ENCODE peak calls at places on chromosomes 11 and 22, in eight cellular contexts. F is transverse colon, C is lower leg skin, E is neural crest cell, B is cardiac fibroblast, V is neural progenitor cell, Z is Panc1, D is progenitor cell of endocrine pancreas. M is an unnamed sample.

GRCh38 chr11:40337118-40337517 is 1122.3 kb downstream of the LRRC4C start:
- DNase-seq in Z (no peak), B (peak), E (no peak), D (no peak), C (no peak), F (no peak), V (no peak), M (no peak)

GRCh38 chr22:27825174-27825573 is 23.6 kb upstream of the MN1 start:
- DNase-seq in D (no peak), B (no peak), E (peak), V (no peak), Z (no peak), C (no peak), F (no peak), M (no peak)

GRCh38 chr22:16844529-16844928 is 19.3 kb upstream of the XKR3 start:
- DNase-seq in D (no peak), Z (no peak), B (no peak), V (no peak), F (no peak), C (no peak), E (no peak), M (no peak)

GRCh38 chr11:22787565-22788162 is 41.9 kb downstream of the SVIP start:
- DNase-seq in D (no peak), F (peak), Z (no peak), V (peak), B (peak), C (no peak), E (peak), M (no peak)

GRCh38 chr11:73760066-73760679 is 701 bp downstream of the RAB6A start:
- DNase-seq in B (peak), C (peak), V (peak), Z (no peak), D (peak), F (peak), E (peak), M (no peak)

GRCh38 chr11:1532606-1533341 is 39.3 kb downstream of the DUSP8 start:
- DNase-seq in C (no peak), Z (no peak), B (no peak), V (no peak), F (no peak), D (no peak), E (no peak), M (no peak)

GRCh38 chr11:2700415-2701211 is 819 bp upstream of the KCNQ1OT1 start:
- DNase-seq in E (peak), F (peak), Z (no peak), D (no peak), B (peak), C (peak), V (peak), M (no peak)

GRCh38 chr22:18032455-18033101 is 8.2 kb upstream of the MICAL3 start:
- DNase-seq in B (peak), E (no peak), D (no peak), V (peak), F (no peak), C (no peak), Z (peak), M (no peak)

GRCh38 chr11:113655771-113656170 is 50.3 kb downstream of the TMPRSS5 start:
- DNase-seq in B (no peak), F (no peak), C (no peak), Z (no peak), V (no peak), E (no peak), D (no peak), M (no peak)

GRCh38 chr11:59144579-59145345 is 2.1 kb downstream of the FAM111A start:
- DNase-seq in Z (peak), F (peak), B (peak), D (peak), C (peak), V (peak), E (peak), M (peak)

GRCh38 chr11:17595526-17596309 is 48.7 kb downstream of the OTOG start:
- DNase-seq in D (no peak), V (no peak), Z (no peak), C (peak), F (no peak), B (no peak), E (no peak), M (no peak)

GRCh38 chr11:112744041-112744440 is 217.2 kb upstream of the NCAM1 start:
- DNase-seq in E (no peak), F (no peak), C (no peak), Z (no peak), V (no peak), B (no peak), D (no peak), M (no peak)

GRCh38 chr11:112128483-112129121 is 35.3 kb downstream of the IL18 start:
- DNase-seq in D (no peak), B (peak), Z (no peak), V (no peak), C (peak), E (no peak), F (peak), M (peak)

GRCh38 chr11:766106-766940 is 11.0 kb downstream of the GATD1 start:
- DNase-seq in F (no peak), V (no peak), D (no peak), E (no peak), Z (no peak), C (no peak), B (no peak), M (no peak)

GRCh38 chr11:92941676-92942571 is 27.5 kb upstream of the MTNR1B start:
- DNase-seq in E (peak), B (peak), V (peak), Z (peak), D (no peak), F (no peak), C (no peak), M (no peak)

GRCh38 chr22:47355388-47355725 is 592.9 kb downstream of the TBC1D22A start:
- DNase-seq in V (no peak), Z (no peak), F (no peak), E (no peak), C (peak), D (no peak), B (no peak), M (peak)

GRCh38 chr22:39778055-39778454 is 115.5 kb downstream of the ENTHD1 start:
- DNase-seq in C (no peak), Z (no peak), F (no peak), V (no peak), E (no peak), B (no peak), D (no peak), M (no peak)

GRCh38 chr11:2759228-2760195 is 59.7 kb upstream of the KCNQ1OT1 start:
- DNase-seq in V (no peak), C (peak), Z (no peak), D (peak), B (no peak), E (no peak), F (peak), M (peak)

GRCh38 chr11:84419576-84419975 is 1133.4 kb upstream of the CCDC90B start:
- DNase-seq in V (peak), D (no peak), C (no peak), B (no peak), Z (no peak), E (no peak), F (no peak), M (no peak)

GRCh38 chr11:102111787-102112653 is 1.8 kb downstream of the YAP1 start:
- DNase-seq in B (peak), D (no peak), E (no peak), F (peak), C (no peak), Z (peak), V (peak), M (no peak)

GRCh38 chr11:27055065-27055682 is 14.6 kb downstream of the BBOX1 start:
- DNase-seq in D (no peak), V (no peak), E (no peak), Z (no peak), C (no peak), B (peak), F (peak), M (no peak)

GRCh38 chr11:7520011-7520942 is 6.5 kb downstream of the PPFIBP2 start:
- DNase-seq in Z (no peak), E (no peak), F (no peak), D (no peak), C (peak), B (no peak), V (no peak), M (no peak)

GRCh38 chr11:14373941-14374646 is 15.1 kb upstream of the RRAS2 start:
- DNase-seq in D (no peak), E (no peak), Z (no peak), C (no peak), B (peak), V (no peak), F (no peak), M (no peak)

GRCh38 chr11:34650528-34650927 is 29.6 kb downstream of the EHF start:
- DNase-seq in C (no peak), V (no peak), Z (no peak), B (peak), E (no peak), D (no peak), F (no peak), M (no peak)

GRCh38 chr11:57798905-57799559 is 37.4 kb downstream of the CTNND1 start:
- DNase-seq in B (peak), V (no peak), E (no peak), Z (peak), D (no peak), F (peak), C (peak), M (no peak)

GRCh38 chr22:22911327-22912134 is 23.9 kb downstream of the IGLL5 start:
- DNase-seq in Z (no peak), V (no peak), D (no peak), E (no peak), B (no peak), F (no peak), C (no peak), M (no peak)

GRCh38 chr22:30606455-30607299 is at the start of gene TCN2:
- DNase-seq in B (peak), V (peak), C (peak), Z (no peak), D (peak), F (peak), E (peak), M (peak)

GRCh38 chr11:64453466-64453865 is 94.5 kb downstream of the RPS6KA4 start:
- DNase-seq in B (no peak), C (no peak), D (no peak), E (no peak), V (no peak), Z (no peak), F (no peak), M (no peak)

GRCh38 chr22:49918911-49919881 is 762 bp downstream of the CRELD2 start:
- DNase-seq in F (no peak), V (no peak), E (no peak), Z (no peak), B (no peak), C (no peak), D (no peak), M (peak)

GRCh38 chr11:98732947-98733346 is 287.8 kb upstream of the CNTN5 start:
- DNase-seq in F (no peak), V (no peak), E (no peak), Z (no peak), D (no peak), B (no peak), C (no peak), M (no peak)

GRCh38 chr22:22185217-22185616 is 59.4 kb upstream of the VPREB1 start:
- DNase-seq in V (no peak), F (no peak), Z (no peak), D (no peak), B (no peak), C (no peak), E (no peak), M (no peak)

GRCh38 chr11:45607995-45608394 is 57.4 kb downstream of the CHST1 start:
- DNase-seq in F (peak), B (peak), D (no peak), V (no peak), Z (no peak), E (no peak), C (no peak), M (no peak)

GRCh38 chr22:22235564-22235963 is 9.0 kb upstream of the VPREB1 start:
- DNase-seq in B (peak), Z (peak), D (no peak), E (peak), C (peak), V (peak), F (peak), M (no peak)

GRCh38 chr11:108405706-108406105 is 61.6 kb downstream of the C11orf65 start:
- DNase-seq in C (no peak), B (no peak), V (no peak), Z (no peak), F (no peak), E (no peak), D (no peak), M (no peak)

GRCh38 chr11:8870461-8871282 is 40.3 kb upstream of the AKIP1 start:
- DNase-seq in D (peak), C (peak), E (peak), B (peak), Z (no peak), V (peak), F (peak), M (peak)

DNA sequence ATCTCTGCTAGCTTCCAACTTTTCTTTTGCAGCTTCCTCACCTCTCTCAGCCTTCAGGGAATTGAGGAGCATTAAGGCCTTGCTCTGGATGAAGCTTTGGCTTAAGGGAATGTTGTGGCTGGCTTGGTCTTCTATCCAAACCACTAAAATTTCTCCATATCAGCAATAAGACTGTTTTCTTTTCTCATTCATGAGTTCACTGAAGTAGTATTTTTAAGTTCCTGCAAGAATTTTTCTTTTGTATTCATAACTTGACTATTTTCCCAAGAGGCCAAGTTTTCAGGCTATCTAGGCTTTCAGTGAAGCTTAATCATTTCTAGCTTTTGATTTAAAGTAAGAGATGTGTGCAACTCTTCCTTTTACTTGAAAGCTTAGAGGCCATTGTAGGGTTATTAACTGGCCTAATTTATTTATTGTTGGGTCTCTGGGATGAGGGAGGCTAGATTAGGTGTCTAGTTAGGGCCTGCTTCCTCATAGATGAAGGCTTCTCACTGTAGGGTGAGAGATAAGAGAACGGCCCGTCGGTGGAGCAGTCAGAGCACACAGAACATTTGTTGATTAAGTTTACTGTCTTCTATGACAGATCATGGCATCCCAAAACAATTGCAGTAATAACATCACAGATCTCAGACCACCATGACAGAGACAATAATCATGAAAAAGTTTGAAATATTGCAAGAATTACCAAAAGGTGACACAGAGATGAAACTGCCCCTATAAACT is 33.2 kb downstream of the CSF2RB start:
- DNase-seq in F (no peak), B (peak), Z (no peak), E (no peak), C (no peak), V (no peak), D (no peak), M (no peak)
- TF ChIP-seq CTCF in F (peak), B (peak), Z (peak), E (no peak), C (no peak), V (peak), D (no peak), M (no peak)

GRCh38 chr11:12110714-12111481 is 508 bp downstream of the MICAL2 start:
- DNase-seq in D (no peak), B (peak), E (no peak), C (no peak), V (peak), Z (no peak), F (peak), M (no peak)

GRCh38 chr11:12112150-12112520 is 1.7 kb downstream of the MICAL2 start:
- DNase-seq in V (no peak), F (no peak), D (no peak), E (no peak), B (no peak), C (no peak), Z (no peak), M (no peak)

GRCh38 chr11:12110201-12110713 is at the start of gene MICAL2:
- DNase-seq in E (peak), Z (no peak), D (peak), F (peak), V (peak), C (peak), B (peak), M (peak)

GRCh38 chr11:12112731-12113130 is 2.3 kb downstream of the MICAL2 start:
- DNase-seq in E (no peak), B (no peak), C (no peak), F (no peak), V (no peak), Z (no peak), D (no peak), M (no peak)

GRCh38 chr11:12111482-12112149 is 1.2 kb downstream of the MICAL2 start:
- DNase-seq in Z (no peak), D (no peak), C (no peak), E (no peak), F (no peak), B (no peak), V (peak), M (no peak)
- TF ChIP-seq CTCF in Z (no peak), D (no peak), C (no peak), E (no peak), F (no peak), B (no peak), V (no peak), M (no peak)

GRCh38 chr22:38513063-38513462 is 7.0 kb upstream of the DDX17 start:
- DNase-seq in F (peak), E (no peak), D (no peak), Z (no peak), B (no peak), V (peak), C (no peak), M (no peak)
- TF ChIP-seq CTCF in F (peak), E (peak), D (peak), Z (no peak), B (no peak), V (peak), C (no peak), M (no peak)

GRCh38 chr11:77547863-77548551 is 41.7 kb upstream of the AQP11 start:
- DNase-seq in B (peak), E (peak), F (peak), C (no peak), D (no peak), Z (peak), V (peak), M (no peak)

GRCh38 chr11:77547047-77547836 is 42.5 kb upstream of the AQP11 start:
- DNase-seq in Z (no peak), C (no peak), E (no peak), D (no peak), V (no peak), F (no peak), B (no peak), M (no peak)

DNA sequence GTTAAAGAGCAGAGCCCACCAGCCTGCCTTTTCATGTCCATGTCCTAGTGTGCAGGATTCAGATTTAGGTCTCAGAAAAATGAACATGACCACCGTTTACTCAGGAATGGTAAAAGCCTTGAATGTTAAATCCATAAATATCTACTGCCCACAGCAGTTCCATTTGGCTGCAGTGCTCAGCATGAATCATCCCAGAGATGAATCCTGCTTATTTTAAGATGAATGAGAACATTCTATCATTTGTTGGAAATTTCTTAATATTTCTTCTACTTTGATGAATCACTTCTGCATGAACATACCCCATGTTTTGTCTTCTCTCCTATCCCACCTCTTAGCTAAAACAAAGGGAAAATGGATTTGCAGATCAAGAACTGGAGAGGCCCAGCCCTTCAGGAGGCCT is 47.5 kb upstream of the AQP11 start:
- DNase-seq in D (no peak), V (no peak), E (no peak), F (no peak), Z (no peak), B (peak), C (no peak), M (no peak)
- TF ChIP-seq CTCF in D (no peak), V (no peak), E (no peak), F (no peak), Z (no peak), B (no peak), C (no peak), M (no peak)

DNA sequence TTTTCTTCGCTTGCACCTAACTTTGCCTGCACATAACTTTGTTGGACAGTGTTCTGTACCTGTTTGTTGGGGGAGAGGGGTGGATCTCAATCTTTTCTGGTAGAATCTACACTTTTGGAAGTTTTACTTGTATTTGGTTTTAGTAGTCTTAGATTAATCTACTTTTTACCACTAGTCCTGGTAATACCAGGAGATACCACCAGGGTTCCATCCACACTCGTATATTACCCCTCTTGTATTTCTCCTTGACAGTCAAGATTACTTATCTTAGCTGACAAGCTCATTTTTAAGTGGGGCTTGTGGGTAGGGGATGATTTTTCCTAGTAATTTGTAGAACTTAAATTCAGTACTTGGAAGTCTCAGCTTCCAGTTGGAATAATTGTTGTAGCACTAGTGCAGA is 37.3 kb upstream of the TECTA start:
- DNase-seq in B (no peak), V (peak), F (no peak), Z (no peak), D (no peak), E (no peak), C (no peak), M (no peak)
- TF ChIP-seq CTCF in B (peak), V (peak), F (no peak), Z (peak), D (peak), E (peak), C (no peak), M (peak)

GRCh38 chr11:62171261-62171723 is 18.7 kb upstream of the SCGB1D1 start:
- DNase-seq in B (peak), C (peak), V (peak), E (peak), D (peak), F (peak), Z (peak), M (no peak)
- TF ChIP-seq CTCF in B (peak), C (no peak), V (peak), E (peak), D (peak), F (peak), Z (peak), M (peak)

GRCh38 chr22:20014526-20015186 is 2.0 kb downstream of the ARVCF start:
- DNase-seq in C (no peak), D (no peak), Z (no peak), E (no peak), B (no peak), V (no peak), F (no peak), M (no peak)
- TF ChIP-seq CTCF in C (no peak), D (no peak), Z (no peak), E (no peak), B (no peak), V (no peak), F (no peak), M (no peak)